ENCODE peak calls at places on chromosome 16, in ten cellular contexts. J, L, M, C, V, A, X, T, I and S are unnamed samples.

GRCh38 chr16:89564476-89565255 is 4.2 kb downstream of the RPL13 start:
- DNase-seq in I (no peak), L (no peak), X (peak; percentile 67), T (peak; percentile 33), A (no peak), C (no peak), M (no peak), J (no peak), V (no peak), S (no peak)

GRCh38 chr16:12516621-12517309 is 286.9 kb downstream of the CPPED1 start:
- DNase-seq in A (no peak), V (no peak), C (no peak), M (no peak), J (no peak), X (no peak), L (no peak), T (peak; percentile 52), I (no peak), S (no peak)

GRCh38 chr16:81446318-81447275 is 2.0 kb downstream of the CMIP start:
- DNase-seq in L (no peak), I (no peak), T (peak; percentile 61), J (no peak), A (peak; percentile 60), X (peak; percentile 44), V (peak; percentile 79), M (no peak), C (no peak), S (peak; percentile 47)

GRCh38 chr16:56833243-56833970 is 31.6 kb upstream of the SLC12A3 start:
- DNase-seq in I (no peak), J (no peak), A (no peak), C (no peak), M (no peak), T (no peak), L (no peak), V (no peak), X (peak; percentile 65), S (no peak)

GRCh38 chr16:49455991-49456745 is 82.6 kb downstream of the C16orf78 start:
- DNase-seq in M (no peak), T (no peak), X (no peak), J (no peak), I (no peak), L (peak; percentile 60), A (no peak), V (no peak), C (no peak), S (no peak)

GRCh38 chr16:61890346-61890745 is 145.9 kb downstream of the CDH8 start:
- DNase-seq in C (no peak), J (no peak), T (no peak), A (no peak), I (no peak), V (no peak), L (no peak), M (no peak), X (no peak), S (no peak)

GRCh38 chr16:49472598-49472997 is 99.0 kb downstream of the C16orf78 start:
- DNase-seq in M (no peak), J (no peak), I (peak; percentile 17), C (no peak), T (peak; percentile 1), X (no peak), A (no peak), V (no peak), L (peak; percentile 69), S (no peak)

GRCh38 chr16:48013476-48013875 is 142.3 kb downstream of the ABCC12 start:
- DNase-seq in V (no peak), T (no peak), I (no peak), X (no peak), M (no peak), J (no peak), C (no peak), A (no peak), L (no peak), S (no peak)

GRCh38 chr16:53434436-53435065 is at the start of gene RBL2:
- DNase-seq in M (no peak), X (peak; percentile 90), V (peak; percentile 16), T (peak; percentile 89), I (peak; percentile 48), J (peak; percentile 87), L (peak; percentile 97), A (peak; percentile 51), C (peak; percentile 79), S (peak; percentile 60)

GRCh38 chr16:88656291-88656980 is 5.6 kb upstream of the CYBA start:
- DNase-seq in X (no peak), C (no peak), J (no peak), M (no peak), T (no peak), V (no peak), I (no peak), A (no peak), L (no peak), S (no peak)

GRCh38 chr16:64751906-64752305 is 370.0 kb downstream of the CDH11 start:
- DNase-seq in V (no peak), I (no peak), C (no peak), X (no peak), A (no peak), L (no peak), M (no peak), J (no peak), T (no peak), S (no peak)

GRCh38 chr16:29973384-29974246 is at the start of gene TAOK2:
- DNase-seq in A (peak; percentile 99), I (peak; percentile 99), L (peak; percentile 100), C (peak; percentile 99), J (peak; percentile 99), V (peak; percentile 99), X (peak; percentile 99), T (peak; percentile 98), M (peak; percentile 90), S (peak; percentile 100)
- TF ChIP-seq POLR2A in A (peak; percentile 42), I (peak; percentile 95), L (peak; percentile 48), C (peak; percentile 83), J (peak; percentile 69), V (peak; percentile 96), X (peak; percentile 78), T (peak; percentile 85), M (peak; percentile 13), S (peak; percentile 84)

GRCh38 chr16:72240949-72241348 is 69.0 kb upstream of the PMFBP1 start:
- DNase-seq in C (no peak), I (no peak), X (no peak), L (no peak), T (no peak), V (no peak), J (no peak), M (no peak), A (no peak), S (no peak)

GRCh38 chr16:72244853-72245252 is 72.9 kb upstream of the PMFBP1 start:
- DNase-seq in A (no peak), T (no peak), X (no peak), L (no peak), I (no peak), M (no peak), V (no peak), C (no peak), J (no peak), S (no peak)

GRCh38 chr16:72246423-72246822 is 74.5 kb upstream of the PMFBP1 start:
- DNase-seq in J (no peak), L (no peak), A (no peak), V (no peak), T (no peak), M (no peak), I (no peak), X (no peak), C (no peak), S (no peak)

GRCh38 chr16:72242757-72243156 is 70.8 kb upstream of the PMFBP1 start:
- DNase-seq in L (no peak), V (no peak), I (no peak), M (no peak), T (no peak), C (no peak), A (no peak), X (no peak), J (no peak), S (no peak)

GRCh38 chr16:72241930-72242329 is 70.0 kb upstream of the PMFBP1 start:
- DNase-seq in J (no peak), A (peak; percentile 36), M (no peak), V (peak; percentile 35), C (no peak), X (peak; percentile 39), T (peak; percentile 19), L (no peak), I (no peak), S (no peak)
- TF ChIP-seq POLR2A in J (no peak), A (no peak), M (no peak), V (no peak), C (no peak), X (no peak), T (no peak), L (no peak), I (no peak), S (no peak)

DNA sequence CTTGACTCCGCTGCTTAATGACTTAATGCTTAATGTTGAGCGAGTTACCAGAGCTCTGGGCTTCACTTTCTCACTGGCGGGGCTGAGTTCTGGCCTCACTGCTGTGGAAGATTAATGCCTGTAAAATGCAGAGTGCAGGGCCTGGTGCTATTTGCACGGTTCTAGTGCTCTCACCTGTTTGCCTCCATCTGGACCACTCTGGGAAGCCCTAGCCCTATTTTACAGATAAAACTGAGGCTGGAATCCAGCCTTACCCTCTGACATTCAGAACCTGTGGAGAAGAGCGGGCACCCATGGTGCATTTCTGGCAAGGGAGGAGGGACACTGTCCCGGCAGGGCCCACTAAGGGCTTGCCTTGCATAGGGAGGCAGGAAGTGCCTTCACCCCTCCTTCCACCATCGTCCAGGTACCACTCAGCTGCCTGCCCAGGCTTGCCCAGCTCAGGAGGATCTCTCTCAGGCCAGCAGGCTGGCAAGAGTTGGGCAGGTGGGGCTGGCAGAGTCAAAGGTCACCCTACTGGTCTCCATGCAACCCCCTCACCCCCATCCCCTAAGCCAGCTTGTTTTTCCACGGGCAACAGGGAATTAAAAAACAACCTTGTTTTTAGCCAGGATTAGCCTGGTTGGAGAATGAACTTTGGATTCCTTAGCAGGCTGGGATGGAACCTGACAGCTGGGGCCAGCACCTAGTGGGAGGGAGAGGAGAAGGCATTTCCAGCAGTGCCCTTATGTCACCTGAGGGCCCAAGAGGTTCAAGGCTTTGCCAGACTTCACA is 4.1 kb upstream of the UBALD1 start:
- DNase-seq in J (no peak), C (no peak), T (no peak), I (no peak), L (no peak), V (no peak), A (no peak), M (no peak), X (no peak), S (no peak)
- TF ChIP-seq POLR2A in J (no peak), C (no peak), T (no peak), I (no peak), L (no peak), V (no peak), A (no peak), M (no peak), X (no peak), S (no peak)

DNA sequence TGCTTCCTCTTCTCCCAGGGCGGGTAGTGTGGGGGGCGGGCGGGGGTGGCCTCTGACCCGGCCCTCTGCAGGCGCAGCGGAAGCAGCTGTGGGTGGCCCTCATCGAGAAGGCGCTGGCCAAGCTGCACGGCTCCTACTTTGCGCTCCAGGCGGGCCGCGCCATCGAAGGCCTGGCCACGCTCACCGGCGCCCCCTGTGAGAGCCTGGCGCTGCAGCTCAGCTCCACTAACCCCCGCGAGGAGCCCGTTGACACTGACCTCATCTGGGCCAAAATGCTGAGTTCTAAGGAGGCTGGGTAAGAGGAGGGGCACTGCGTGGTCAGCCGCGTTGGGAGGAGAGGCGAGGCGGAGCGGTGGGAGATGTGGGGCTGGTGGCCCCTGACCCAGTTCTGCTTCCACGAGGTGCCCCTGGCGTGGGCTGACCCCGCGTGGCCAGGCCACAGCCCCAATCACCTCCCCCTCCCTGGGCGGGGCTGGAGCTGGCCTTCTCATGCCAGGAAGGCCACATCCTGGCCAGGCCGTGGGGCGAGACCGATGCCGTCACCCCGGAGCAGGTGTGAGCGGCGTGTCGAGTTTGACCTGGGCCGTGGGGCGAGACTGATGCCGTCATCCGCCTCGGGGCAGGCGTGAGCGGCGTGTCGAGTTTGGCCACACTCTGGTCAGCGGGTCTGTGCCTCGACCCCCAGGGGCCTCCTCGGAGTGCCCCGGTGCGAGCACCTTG is 10.5 kb upstream of the PRR35 start:
- DNase-seq in L (no peak), X (no peak), T (no peak), M (no peak), V (no peak), I (no peak), A (no peak), C (no peak), J (no peak), S (no peak)
- TF ChIP-seq POLR2A in L (no peak), X (no peak), T (no peak), M (no peak), V (no peak), I (no peak), A (no peak), C (no peak), J (no peak), S (no peak)